ENCODE peak calls at places on chromosomes 11 and 22, in seven cellular contexts. B is adrenal gland, C is body of pancreas, R is cardiac fibroblast, S is bronchial epithelial cell, K is psoas muscle, V is astrocyte. Q is an unnamed sample.

GRCh38 chr22:44486538-44486937 is 11.5 kb downstream of the RTL6 start:
- DNase-seq in B (peak), R (peak), K (no peak), V (no peak), C (no peak), S (no peak), Q (no peak)

GRCh38 chr11:33013706-33014105 is 2.0 kb upstream of the DEPDC7 start:
- DNase-seq in C (no peak), S (no peak), B (no peak), R (no peak), K (no peak), V (no peak), Q (no peak)

GRCh38 chr22:37418627-37419369 is 8.5 kb downstream of the ELFN2 start:
- DNase-seq in K (no peak), S (peak), V (no peak), B (no peak), C (no peak), R (no peak), Q (no peak)

GRCh38 chr11:28760676-28761390 is 652.6 kb downstream of the METTL15 start:
- DNase-seq in B (no peak), V (peak), S (peak), K (no peak), R (no peak), C (no peak), Q (no peak)

GRCh38 chr11:100328626-100329340 is 358.3 kb upstream of the ARHGAP42 start:
- DNase-seq in S (peak), K (no peak), V (no peak), B (no peak), R (no peak), C (no peak), Q (no peak)

GRCh38 chr11:125356736-125357292 is 139.3 kb downstream of the FEZ1 start:
- DNase-seq in B (no peak), V (no peak), R (no peak), C (no peak), S (no peak), K (no peak), Q (no peak)

GRCh38 chr11:129434641-129435498 is 59.2 kb downstream of the BARX2 start:
- DNase-seq in V (peak), K (no peak), C (no peak), B (no peak), S (peak), R (no peak), Q (no peak)

GRCh38 chr11:32892355-32893090 is at the start of gene QSER1:
- DNase-seq in B (peak), S (peak), C (peak), V (peak), K (peak), R (peak), Q (peak)

GRCh38 chr22:20549232-20549841 is 41.9 kb downstream of the MED15 start:
- DNase-seq in K (peak), R (peak), C (peak), B (peak), S (no peak), V (peak), Q (peak)

GRCh38 chr11:94581926-94582325 is 14.8 kb downstream of the PIWIL4 start:
- DNase-seq in K (no peak), R (no peak), V (no peak), C (no peak), S (no peak), B (no peak), Q (no peak)

GRCh38 chr11:67303989-67304411 is 670 bp downstream of the SSH3 start:
- DNase-seq in B (no peak), S (no peak), K (no peak), R (peak), C (peak), V (no peak), Q (no peak)

GRCh38 chr11:75450826-75451783 is 18.1 kb upstream of the KLHL35 start:
- DNase-seq in K (no peak), R (no peak), V (no peak), S (no peak), C (no peak), B (no peak), Q (no peak)

GRCh38 chr11:128462802-128463385 is 124.5 kb downstream of the ETS1 start:
- DNase-seq in S (no peak), R (no peak), B (no peak), C (no peak), K (no peak), V (no peak), Q (no peak)

GRCh38 chr11:68968306-68969255 is 12.2 kb downstream of the MRGPRD start:
- DNase-seq in V (no peak), B (no peak), C (no peak), R (no peak), K (no peak), S (no peak), Q (no peak)

GRCh38 chr11:114001416-114001815 is 26.5 kb downstream of the HTR3A start:
- DNase-seq in R (peak), S (no peak), C (no peak), B (no peak), V (no peak), K (no peak), Q (peak)

GRCh38 chr11:11076276-11076675 is 218.4 kb upstream of the ZBED5 start:
- DNase-seq in R (no peak), K (no peak), B (no peak), V (no peak), S (no peak), C (no peak), Q (no peak)

GRCh38 chr11:89381094-89381493 is 110.1 kb downstream of the NOX4 start:
- DNase-seq in V (peak), R (peak), S (peak), B (no peak), C (no peak), K (peak), Q (peak)

GRCh38 chr22:41197808-41198585 is 7.1 kb upstream of the L3MBTL2 start:
- DNase-seq in S (peak), V (peak), B (peak), K (no peak), C (peak), R (no peak), Q (no peak)

GRCh38 chr11:71383461-71383860 is 64.7 kb downstream of the DHCR7 start:
- DNase-seq in R (no peak), K (no peak), V (no peak), C (no peak), S (no peak), B (no peak), Q (no peak)

GRCh38 chr11:84854498-84854880 is 772.7 kb downstream of the DLG2 start:
- DNase-seq in C (no peak), K (no peak), B (no peak), S (peak), V (no peak), R (no peak), Q (no peak)

GRCh38 chr11:38547464-38547863 is 1949.4 kb upstream of the RAG2 start:
- DNase-seq in C (no peak), K (no peak), S (peak), V (peak), R (no peak), B (no peak), Q (no peak)

GRCh38 chr22:41752011-41752975 is 48.2 kb upstream of the CCDC134 start:
- DNase-seq in C (no peak), V (no peak), R (no peak), K (no peak), S (peak), B (no peak), Q (no peak)

GRCh38 chr11:29343465-29344333 is 673.1 kb downstream of the KCNA4 start:
- DNase-seq in C (peak), S (peak), K (peak), V (no peak), R (peak), B (peak), Q (peak)

GRCh38 chr11:119258180-119258579 is 52.0 kb downstream of the CBL start:
- DNase-seq in B (no peak), V (no peak), R (no peak), S (no peak), C (no peak), K (no peak), Q (no peak)

GRCh38 chr11:15795378-15795777 is 561.0 kb downstream of the SOX6 start:
- DNase-seq in C (no peak), S (no peak), K (no peak), R (no peak), B (no peak), V (no peak), Q (no peak)

GRCh38 chr11:76592961-76593360 is 77.6 kb downstream of the LRRC32 start:
- DNase-seq in B (no peak), V (no peak), K (no peak), C (no peak), S (no peak), R (no peak), Q (no peak)

GRCh38 chr11:327581-327923 is 6.9 kb upstream of the IFITM3 start:
- DNase-seq in S (no peak), C (no peak), K (no peak), V (no peak), R (no peak), B (no peak), Q (no peak)

GRCh38 chr22:38973289-38974169 is 8.6 kb upstream of the APOBEC3B start:
- DNase-seq in B (peak), V (peak), K (no peak), C (peak), S (peak), R (peak), Q (peak)

GRCh38 chr11:100855466-100856067 is 168.5 kb downstream of the ARHGAP42 start:
- DNase-seq in B (no peak), K (no peak), S (peak), V (peak), C (no peak), R (peak), Q (peak)

GRCh38 chr22:26318975-26319374 is 110.1 kb upstream of the ASPHD2 start:
- DNase-seq in V (peak), C (no peak), K (no peak), B (peak), R (no peak), S (peak), Q (peak)

GRCh38 chr11:111391328-111392124 is 12.5 kb upstream of the POU2AF1 start:
- DNase-seq in S (no peak), K (no peak), B (no peak), R (no peak), C (no peak), V (no peak), Q (no peak)

GRCh38 chr11:1198766-1199688 is 23.8 kb upstream of the MUC5B start:
- DNase-seq in R (no peak), S (no peak), B (no peak), C (peak), V (no peak), K (peak), Q (no peak)

GRCh38 chr22:17633217-17633997 is 4.9 kb upstream of the ATP6V1E1 start:
- DNase-seq in K (no peak), R (peak), V (peak), B (peak), S (peak), C (no peak), Q (peak)
- H3K4me3 ChIP-seq in K (no peak), R (no peak), V (no peak), B (no peak), S (no peak), C (no peak), Q (no peak)

GRCh38 chr11:3162410-3163240 is 2.5 kb downstream of the OSBPL5 start:
- DNase-seq in V (no peak), K (peak), B (no peak), S (no peak), R (no peak), C (peak), Q (no peak)

GRCh38 chr11:3161720-3162409 is 3.2 kb downstream of the OSBPL5 start:
- DNase-seq in V (no peak), C (peak), S (no peak), K (no peak), R (no peak), B (no peak), Q (no peak)

GRCh38 chr11:3159296-3160190 is 5.6 kb downstream of the OSBPL5 start:
- DNase-seq in S (no peak), C (peak), K (peak), R (no peak), B (peak), V (no peak), Q (peak)

GRCh38 chr11:3160252-3161031 is 4.7 kb downstream of the OSBPL5 start:
- DNase-seq in V (peak), S (peak), R (peak), B (peak), K (peak), C (peak), Q (peak)

GRCh38 chr11:3161309-3161708 is 3.8 kb downstream of the OSBPL5 start:
- DNase-seq in V (no peak), R (no peak), S (no peak), K (no peak), B (no peak), C (peak), Q (no peak)
- TF ChIP-seq CTCF in V (no peak), R (no peak), S (no peak), K (no peak), B (no peak), C (no peak), Q (no peak)

GRCh38 chr22:42855726-42856125 is 1.3 kb downstream of the ARFGAP3 start:
- DNase-seq in K (no peak), R (no peak), V (no peak), C (no peak), B (no peak), S (no peak), Q (no peak)
- H3K4me3 ChIP-seq in K (peak), R (peak), V (peak), C (peak), B (peak), S (peak), Q (peak)

DNA sequence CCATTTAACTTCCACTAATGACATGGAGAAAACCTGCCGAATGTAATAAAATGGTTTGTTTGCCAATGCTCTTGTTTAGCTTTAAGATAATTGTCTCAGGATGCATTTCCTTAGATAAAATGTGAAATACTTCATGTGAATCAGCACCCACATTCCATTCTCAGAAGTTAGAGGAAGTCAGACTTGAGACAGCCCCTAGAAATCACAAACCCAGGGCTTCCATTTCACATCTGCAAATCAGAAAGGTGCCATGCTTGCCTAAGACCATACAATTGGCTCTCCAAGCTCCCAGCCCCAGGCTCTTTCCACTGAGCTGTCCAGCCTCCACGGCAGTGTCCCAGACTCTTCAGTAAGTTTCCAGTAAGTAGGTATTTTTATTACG is 35.6 kb upstream of the ADORA2A start:
- DNase-seq in S (peak), R (peak), C (no peak), B (no peak), V (peak), K (no peak), Q (peak)
- TF ChIP-seq CTCF in S (no peak), R (no peak), C (no peak), B (no peak), V (no peak), K (no peak), Q (no peak)

DNA sequence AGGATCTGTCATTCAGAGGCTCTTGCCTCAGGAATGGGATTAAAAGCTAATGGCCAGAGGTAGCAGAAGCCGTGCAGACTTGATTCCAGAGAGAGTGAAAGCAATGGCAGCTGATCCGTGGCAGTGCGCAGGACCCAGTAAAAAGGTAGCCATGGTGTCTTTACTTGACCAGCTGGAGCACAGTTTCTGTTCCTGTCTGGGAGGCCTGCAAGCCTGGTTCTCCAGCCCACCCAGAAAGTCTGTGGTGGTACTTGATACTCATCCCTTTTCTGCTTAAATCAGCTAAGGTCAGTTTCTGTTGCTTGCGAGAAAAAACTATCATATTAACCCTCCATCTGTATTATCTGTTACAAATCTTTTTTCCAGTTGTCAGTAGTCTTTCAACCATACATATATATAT is 86.7 kb downstream of the RPS6KA4 start:
- DNase-seq in K (no peak), V (no peak), B (no peak), C (no peak), S (no peak), R (no peak), Q (no peak)
- H3K4me3 ChIP-seq in K (no peak), V (no peak), B (no peak), C (no peak), S (no peak), R (no peak), Q (no peak)

DNA sequence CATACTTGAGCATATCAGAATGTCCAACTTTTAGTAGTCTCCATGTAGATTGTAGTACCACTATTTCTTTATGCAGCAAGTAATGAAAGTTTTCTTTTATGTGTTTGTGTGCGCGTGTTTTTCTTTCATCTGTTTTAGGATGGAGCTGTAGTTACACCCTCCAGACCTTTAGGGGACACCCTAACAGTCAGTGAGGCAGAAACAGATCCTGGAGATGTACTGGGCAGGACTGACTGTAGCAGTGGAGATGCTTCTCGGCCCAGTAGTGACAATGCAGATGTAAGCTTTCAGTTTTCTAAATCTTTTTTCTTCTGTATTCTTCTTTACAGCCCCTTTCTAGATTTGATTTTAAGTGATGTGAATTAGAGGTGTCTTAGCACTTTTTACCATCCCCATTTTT is 79.9 kb upstream of the GRIK4 start:
- DNase-seq in R (peak), V (peak), C (no peak), S (peak), K (no peak), B (no peak), Q (peak)
- TF ChIP-seq CTCF in R (peak), V (peak), C (no peak), S (peak), K (peak), B (peak), Q (peak)